ENCODE peak calls at places on chromosomes 16 and 17, in eight cellular contexts. G is ACHN; Y is CD4-positive, alpha-beta T cell; V is body of pancreas; S is activated CD4-positive, alpha-beta T cell treated with anti-CD3 and anti-CD28 coated beads, Interleukin-2, amount 50 U/mL, for 48 hours; M is posterior cingulate gyrus; A is heart left ventricle; Q is activated CD8-positive, alpha-beta T cell treated with anti-CD3 and anti-CD28 coated beads, Interleukin-2, amount 10 ng/mL, durations not matched to agents 7 days and 5 days. L is an unnamed sample.

GRCh38 chr16:57534881-57535658 is 1.3 kb downstream of the CCDC102A start:
- DNase-seq in V (no peak), S (no peak), M (no peak), Y (no peak), Q (peak), G (no peak), A (no peak), L (no peak)

GRCh38 chr17:3557768-3558583 is at the start of gene TRPV3:
- DNase-seq in Q (no peak), A (no peak), G (no peak), M (no peak), V (peak), S (peak), Y (peak), L (peak)

GRCh38 chr16:65200857-65201256 is 79.0 kb upstream of the CDH11 start:
- DNase-seq in M (no peak), G (no peak), Y (no peak), Q (no peak), S (no peak), V (no peak), A (no peak), L (no peak)

GRCh38 chr16:75420987-75421819 is 12.1 kb downstream of the CFDP1 start:
- DNase-seq in V (peak), M (no peak), S (peak), Y (no peak), A (peak), G (peak), Q (peak), L (peak)

GRCh38 chr17:63224644-63225043 is 221.5 kb downstream of the CYB561 start:
- DNase-seq in A (no peak), Q (no peak), Y (no peak), G (no peak), V (no peak), S (no peak), M (no peak), L (no peak)

GRCh38 chr16:15954814-15955151 is 5.4 kb downstream of the ABCC1 start:
- DNase-seq in G (no peak), V (no peak), A (no peak), M (no peak), S (no peak), Q (no peak), Y (no peak), L (no peak)

GRCh38 chr17:79473836-79474204 is 137.0 kb downstream of the RBFOX3 start:
- DNase-seq in G (no peak), Q (no peak), Y (no peak), M (no peak), V (no peak), S (no peak), A (no peak), L (no peak)

GRCh38 chr17:45225051-45225700 is 3.5 kb downstream of the FMNL1 start:
- DNase-seq in Y (no peak), M (no peak), G (peak), A (no peak), Q (peak), V (no peak), S (peak), L (no peak)

GRCh38 chr16:56252835-56253234 is 61.5 kb downstream of the GNAO1 start:
- DNase-seq in Q (no peak), V (no peak), M (no peak), S (no peak), G (no peak), A (peak), Y (no peak), L (no peak)

GRCh38 chr16:5234295-5235050 is 136.9 kb upstream of the EEF2KMT start:
- DNase-seq in A (no peak), G (no peak), V (no peak), M (no peak), Q (no peak), S (no peak), Y (no peak), L (no peak)

GRCh38 chr16:57897053-57897784 is 73.7 kb downstream of the CNGB1 start:
- DNase-seq in Q (no peak), A (no peak), M (no peak), S (no peak), G (no peak), V (no peak), Y (no peak), L (no peak)

GRCh38 chr16:75238132-75238852 is 13.1 kb downstream of the BCAR1 start:
- DNase-seq in Q (no peak), A (peak), V (peak), S (no peak), M (peak), Y (no peak), G (no peak), L (peak)

GRCh38 chr17:81509048-81509686 is 3.4 kb downstream of the ACTG1 start:
- DNase-seq in S (peak), M (no peak), G (peak), V (no peak), Y (no peak), A (no peak), Q (no peak), L (no peak)

GRCh38 chr17:29682054-29682453 is 59.3 kb upstream of the CORO6 start:
- DNase-seq in S (no peak), M (no peak), A (no peak), V (no peak), Y (no peak), G (no peak), Q (no peak), L (no peak)

GRCh38 chr16:64962786-64963185 is 159.1 kb downstream of the CDH11 start:
- DNase-seq in M (no peak), S (no peak), Y (no peak), A (no peak), G (no peak), V (no peak), Q (no peak), L (no peak)

GRCh38 chr16:85579199-85579598 is 33.9 kb upstream of the GSE1 start:
- DNase-seq in Q (no peak), S (no peak), V (no peak), M (no peak), Y (no peak), G (no peak), A (no peak), L (no peak)

GRCh38 chr17:67685351-67685750 is 32.4 kb upstream of the NOL11 start:
- DNase-seq in G (no peak), V (no peak), S (no peak), Q (no peak), Y (no peak), M (no peak), A (no peak), L (no peak)

GRCh38 chr16:10889880-10890279 is 12.9 kb downstream of the CIITA start:
- DNase-seq in M (no peak), A (no peak), Y (no peak), Q (no peak), G (no peak), V (no peak), S (no peak), L (no peak)

GRCh38 chr16:49524578-49525315 is 151.1 kb downstream of the C16orf78 start:
- DNase-seq in G (no peak), A (no peak), M (no peak), S (no peak), Q (no peak), Y (no peak), V (no peak), L (no peak)

GRCh38 chr17:49952912-49953497 is 16.0 kb upstream of the DLX4 start:
- DNase-seq in Q (no peak), V (no peak), G (no peak), Y (no peak), A (no peak), M (no peak), S (no peak), L (no peak)

GRCh38 chr17:56148333-56148732 is 4.9 kb upstream of the ANKFN1 start:
- DNase-seq in Q (no peak), V (no peak), S (no peak), Y (no peak), A (no peak), M (no peak), G (no peak), L (no peak)

GRCh38 chr17:6024576-6024975 is 45.6 kb upstream of the WSCD1 start:
- DNase-seq in M (no peak), Y (no peak), S (no peak), A (no peak), V (no peak), G (no peak), Q (no peak), L (no peak)

GRCh38 chr17:73231363-73231762 is 30.3 kb downstream of the CPSF4L start:
- DNase-seq in M (no peak), A (no peak), Y (no peak), Q (peak), V (no peak), G (peak), S (no peak), L (peak)

GRCh38 chr16:8967437-8967821 is 3.7 kb upstream of the USP7 start:
- DNase-seq in Y (no peak), Q (no peak), S (no peak), V (no peak), A (no peak), M (no peak), G (no peak), L (no peak)

GRCh38 chr16:90057738-90058173 is 19.4 kb downstream of the PRDM7 start:
- DNase-seq in Y (no peak), Q (no peak), M (no peak), S (peak), V (no peak), A (no peak), G (no peak), L (peak)

GRCh38 chr17:80743181-80743771 is 198.6 kb downstream of the RPTOR start:
- DNase-seq in V (no peak), G (no peak), S (peak), A (no peak), M (no peak), Y (no peak), Q (peak), L (no peak)